ENCODE peak calls at places on chromosomes 4 and X, in four cellular contexts. F is GM23338, R is cardiac muscle cell, E is H9. A is an unnamed sample. For H3K4me1, the result is how much of the 10 kb centered on the place peaks cover.

GRCh38 chr4:37976991-37977470 is 16.8 kb downstream of the PTTG2 start:
- DNase-seq in F (peak), E (peak), R (peak), A (peak)

GRCh38 chrX:13432376-13432775 is 112.5 kb upstream of the ATXN3L start:
- DNase-seq in F (no peak), R (no peak), E (no peak), A (no peak)

GRCh38 chr4:21710212-21710843 is 238.2 kb downstream of the KCNIP4 start:
- DNase-seq in E (no peak), R (no peak), F (no peak), A (no peak)

GRCh38 chrX:133414399-133415275 is 652 bp downstream of the GPC4 start:
- DNase-seq in E (no peak), F (peak), R (peak), A (peak)

GRCh38 chr4:74539043-74539790 is 94.3 kb downstream of the AREG start:
- DNase-seq in F (no peak), R (no peak), E (no peak), A (no peak)

GRCh38 chr4:186605261-186605865 is 50.0 kb upstream of the MTNR1A start:
- DNase-seq in R (no peak), E (no peak), F (no peak), A (no peak)

GRCh38 chrX:69387559-69388487 is 116.3 kb upstream of the NALF2 start:
- DNase-seq in F (peak), R (peak), E (peak), A (peak)

GRCh38 chr4:82551734-82552133 is 10.1 kb downstream of the TMEM150C start:
- DNase-seq in R (no peak), F (no peak), E (no peak), A (no peak)

GRCh38 chr4:26936284-26937065 is 75.8 kb downstream of the STIM2 start:
- DNase-seq in R (no peak), F (no peak), E (no peak), A (no peak)

GRCh38 chr4:1331591-1332353 is 15.2 kb upstream of the UVSSA start:
- DNase-seq in F (no peak), E (no peak), R (no peak), A (no peak)

GRCh38 chrX:129984196-129984962 is 1.9 kb downstream of the BCORL1 start:
- DNase-seq in R (no peak), E (peak), F (peak), A (peak)

GRCh38 chrX:110082156-110082555 is 79.2 kb downstream of the TMEM164 start:
- DNase-seq in R (no peak), E (no peak), F (no peak), A (no peak)

GRCh38 chr4:22122062-22122461 is 173.5 kb upstream of the KCNIP4 start:
- DNase-seq in R (no peak), F (no peak), E (no peak), A (no peak)

GRCh38 chrX:132740316-132741123 is 217.9 kb downstream of the HS6ST2 start:
- DNase-seq in F (peak), R (peak), E (no peak), A (peak)

GRCh38 chr4:119570401-119570800 is 58.2 kb downstream of the PDE5A start:
- DNase-seq in F (no peak), E (no peak), R (no peak), A (no peak)

GRCh38 chrX:45295587-45295986 is 94.9 kb upstream of the DIPK2B start:
- DNase-seq in R (peak), F (no peak), E (no peak), A (peak)

GRCh38 chr4:1494416-1495315 is 88.4 kb upstream of the NKX1-1 start:
- DNase-seq in R (no peak), E (no peak), F (no peak), A (no peak)

GRCh38 chrX:43552166-43552565 is 103.9 kb upstream of the MAOA start:
- DNase-seq in R (no peak), E (no peak), F (no peak), A (peak)

GRCh38 chr4:112245383-112245782 is 13.8 kb downstream of the AP1AR start:
- DNase-seq in R (no peak), F (no peak), E (no peak), A (no peak)

GRCh38 chrX:151515233-151515632 is 48.2 kb upstream of the PASD1 start:
- DNase-seq in E (no peak), R (no peak), F (no peak), A (no peak)

GRCh38 chrX:136185409-136186022 is 38.2 kb downstream of the FHL1 start:
- DNase-seq in E (no peak), F (no peak), R (no peak), A (no peak)

GRCh38 chr4:122104184-122104583 is 47.9 kb upstream of the BLTP1 start:
- DNase-seq in E (no peak), F (no peak), R (no peak), A (no peak)

GRCh38 chrX:153902388-153902787 is 2.1 kb upstream of the AVPR2 start:
- DNase-seq in R (no peak), E (no peak), F (no peak), A (no peak)

GRCh38 chr4:4848540-4848939 is 10.9 kb upstream of the MSX1 start:
- DNase-seq in F (no peak), E (no peak), R (no peak), A (no peak)

GRCh38 chr4:113881256-113881655 is 98.2 kb downstream of the ARSJ start:
- DNase-seq in F (no peak), R (no peak), E (no peak), A (no peak)

GRCh38 chr4:185209031-185209851 is at the start of gene SNX25:
- DNase-seq in F (peak), R (peak), E (peak), A (peak)

GRCh38 chrX:69137371-69137881 is 27.8 kb downstream of the PJA1 start:
- DNase-seq in R (no peak), F (peak), E (peak), A (no peak)

GRCh38 chr4:159018062-159018629 is 84.7 kb upstream of the RAPGEF2 start:
- DNase-seq in F (no peak), E (no peak), R (no peak), A (no peak)

GRCh38 chr4:113943863-113944262 is 35.6 kb downstream of the ARSJ start:
- DNase-seq in F (no peak), E (no peak), R (no peak), A (no peak)

GRCh38 chr4:154506253-154506652 is 14.7 kb upstream of the DCHS2 start:
- DNase-seq in R (peak), E (no peak), F (peak), A (no peak)

DNA sequence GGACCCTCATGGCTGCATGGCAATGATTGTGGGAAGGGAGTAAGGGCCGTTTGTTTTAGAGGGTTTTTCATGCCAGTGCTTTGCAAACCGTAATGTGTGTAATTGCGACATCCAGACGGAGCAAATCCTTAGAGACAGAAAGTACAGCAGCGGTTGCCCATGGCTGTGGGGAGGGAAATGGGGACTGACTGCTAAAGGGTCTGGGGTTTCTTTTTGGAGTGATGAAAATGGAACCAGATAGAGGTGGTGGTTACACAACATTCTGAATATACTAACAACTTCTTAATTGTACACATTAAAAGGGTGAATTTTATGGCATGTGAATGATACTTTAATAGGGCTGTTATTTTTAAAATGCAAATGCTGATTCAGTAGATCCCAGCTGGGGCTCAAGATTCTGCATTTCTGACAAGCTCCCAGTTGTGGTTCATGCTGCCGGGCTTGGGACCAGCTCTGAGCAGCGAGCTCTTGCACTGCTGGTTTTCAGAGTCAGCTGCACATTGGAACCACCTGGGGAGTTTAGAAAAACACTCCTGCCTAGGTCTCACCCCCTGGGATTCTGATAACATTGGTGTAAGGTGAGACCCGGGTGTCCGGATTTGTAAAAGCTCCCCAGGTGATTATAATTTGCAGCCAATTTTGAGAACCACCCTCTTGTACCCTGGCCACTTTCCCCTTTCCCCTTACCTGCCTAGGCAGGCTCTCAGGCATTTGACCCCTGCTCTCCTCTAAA is 47.7 kb downstream of the PRPS1 start:
- DNase-seq in E (no peak), R (no peak), F (no peak), A (no peak)
- H3K4me1 ChIP-seq in E (under half), R (under half), F (under half), A (under half)

DNA sequence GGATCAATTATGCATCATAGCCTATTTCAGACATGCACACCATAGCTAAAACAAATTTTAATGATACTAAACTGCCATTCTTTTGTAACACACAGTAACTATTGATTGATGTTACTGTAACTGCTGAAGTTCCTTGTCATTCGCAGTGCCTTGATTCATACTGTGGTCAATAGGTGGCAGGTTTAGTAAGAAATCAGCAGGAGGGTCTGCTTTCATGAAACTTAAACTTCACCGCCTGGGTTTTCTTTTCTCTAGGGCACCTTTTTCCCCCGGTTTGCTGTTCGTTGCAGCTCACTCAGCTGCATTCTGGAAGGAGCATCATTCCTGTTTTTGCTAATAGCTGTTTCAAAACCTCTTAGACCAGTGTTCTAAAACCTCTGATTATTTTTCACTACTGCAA is 88.1 kb downstream of the RPA4 start:
- DNase-seq in R (peak), E (peak), F (peak), A (no peak)
- H3K4me1 ChIP-seq in R (under half), E (under half), F (under half), A (under half)

DNA sequence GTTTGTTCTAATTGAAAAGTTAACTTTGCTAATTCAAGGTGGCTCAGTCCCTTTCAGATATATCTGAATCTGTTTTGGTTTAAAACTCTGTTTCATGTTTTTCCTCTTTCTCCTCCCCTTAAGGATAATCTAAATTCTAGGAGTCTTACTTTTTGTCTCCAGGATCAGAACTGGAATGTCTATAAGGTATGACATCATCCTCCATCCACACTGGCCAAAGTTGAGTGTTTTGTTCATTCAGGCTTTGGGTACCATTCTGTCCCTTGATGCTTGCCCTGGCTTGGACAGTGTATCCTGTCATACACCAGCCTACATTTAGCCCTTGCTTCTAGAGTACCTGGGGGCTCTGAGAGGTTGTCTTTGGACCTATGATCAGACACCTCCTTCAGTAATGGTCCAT is 56.8 kb upstream of the ANTXR2 start:
- DNase-seq in R (no peak), E (no peak), F (no peak), A (no peak)
- H3K4me1 ChIP-seq in R (under half), E (under half), F (under half), A (under half)

GRCh38 chr4:149784018-149784417 is 31.6 kb downstream of the IQCM start:
- DNase-seq in R (no peak), F (no peak), E (no peak), A (no peak)

GRCh38 chr4:149785686-149786431 is 29.8 kb downstream of the IQCM start:
- DNase-seq in E (peak), F (peak), R (no peak), A (no peak)

DNA sequence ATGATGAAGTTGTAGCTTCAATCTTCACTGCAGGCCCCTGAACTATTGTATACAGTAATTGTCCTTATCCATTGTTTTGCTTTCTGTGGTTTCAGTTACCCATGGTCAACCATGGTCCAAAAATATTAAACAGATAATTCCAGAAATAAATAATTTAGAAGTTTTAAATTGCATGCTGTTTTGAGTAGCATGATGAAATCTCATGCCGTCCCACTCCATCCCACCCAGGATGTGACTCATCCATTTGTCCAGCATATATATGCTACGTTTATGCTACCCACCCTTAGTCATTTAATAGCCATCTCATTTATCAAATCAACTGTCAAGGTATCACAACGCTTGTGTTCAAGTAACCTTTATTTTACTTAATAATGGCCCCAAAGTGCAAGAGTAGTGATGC is 34.5 kb downstream of the IQCM start:
- DNase-seq in F (no peak), R (no peak), E (no peak), A (no peak)
- H3K4me1 ChIP-seq in F (under half), R (under half), E (under half), A (under half)

GRCh38 chr4:39354178-39354503 is 12.0 kb downstream of the RFC1 start:
- DNase-seq in F (no peak), R (no peak), E (no peak), A (no peak)
- H3K4me1 ChIP-seq in F (under half), R (under half), E (under half), A (under half)

A was measured in Caco-2.